ENCODE peak calls at places on chromosomes 1 and 21, in six cellular contexts. U is Kasumi-1; P is EL; C is activated naive CD8-positive, alpha-beta T cell treated with anti-CD3 and anti-CD28 coated beads, Interleukin-2, amount 50 U/mL, for 24 hours; R is H9; E is prostate gland. J is an unnamed sample.

GRCh38 chr1:3453203-3453761 is 1.2 kb upstream of the ARHGEF16 start:
- DNase-seq in U (peak), P (peak), C (peak), R (peak), E (peak), J (peak)

GRCh38 chr1:224213438-224214119 is 30.5 kb downstream of the DEGS1 start:
- DNase-seq in U (no peak), P (no peak), C (no peak), R (peak), E (no peak), J (no peak)

GRCh38 chr1:2088434-2088833 is 38.2 kb downstream of the PRKCZ start:
- DNase-seq in U (no peak), P (peak), C (no peak), R (no peak), E (no peak), J (no peak)

GRCh38 chr1:116374340-116375164 is 1.5 kb downstream of the ATP1A1 start:
- DNase-seq in U (peak), P (no peak), C (no peak), R (peak), E (peak), J (no peak)

GRCh38 chr1:53656062-53656915 is 82.7 kb downstream of the GLIS1 start:
- DNase-seq in U (no peak), P (peak), C (no peak), R (no peak), E (no peak), J (no peak)

GRCh38 chr1:201369209-201369608 is 8.3 kb downstream of the TNNT2 start:
- DNase-seq in U (no peak), P (no peak), C (no peak), R (no peak), E (no peak), J (no peak)

GRCh38 chr1:98388431-98388830 is 273.1 kb upstream of the SNX7 start:
- DNase-seq in U (peak), P (peak), C (no peak), R (no peak), E (no peak), J (peak)

GRCh38 chr1:210689741-210690635 is 361.3 kb downstream of the HHAT start:
- DNase-seq in U (no peak), P (no peak), C (no peak), R (no peak), E (no peak), J (no peak)

GRCh38 chr1:22749919-22750670 is 39.5 kb downstream of the EPHB2 start:
- DNase-seq in U (peak), P (peak), C (peak), R (no peak), E (peak), J (peak)

GRCh38 chr1:201051399-201051798 is 27.9 kb upstream of the KIF21B start:
- DNase-seq in U (no peak), P (no peak), C (peak), R (no peak), E (no peak), J (no peak)

GRCh38 chr1:241675983-241676382 is 23.9 kb downstream of the WDR64 start:
- DNase-seq in U (no peak), P (no peak), C (no peak), R (no peak), E (no peak), J (no peak)

GRCh38 chr1:94298861-94299260 is 61.5 kb upstream of the ARHGAP29 start:
- DNase-seq in U (no peak), P (no peak), C (no peak), R (no peak), E (no peak), J (peak)

GRCh38 chr1:116345830-116346229 is 27.2 kb upstream of the ATP1A1 start:
- DNase-seq in U (no peak), P (no peak), C (no peak), R (peak), E (no peak), J (no peak)

GRCh38 chr21:29078884-29079765 is 5.7 kb upstream of the CCT8 start:
- DNase-seq in U (peak), P (no peak), C (peak), R (no peak), E (no peak), J (peak)

GRCh38 chr1:214384373-214385079 is 103.6 kb downstream of the SMYD2 start:
- DNase-seq in U (no peak), P (no peak), C (no peak), R (no peak), E (no peak), J (no peak)

GRCh38 chr21:32206631-32207030 is 72.2 kb downstream of the MIS18A start:
- DNase-seq in U (no peak), P (no peak), C (no peak), R (no peak), E (no peak), J (no peak)

GRCh38 chr21:24375201-24375600 is 1232.1 kb downstream of the MRPL39 start:
- DNase-seq in U (no peak), P (no peak), C (peak), R (peak), E (no peak), J (no peak)

GRCh38 chr1:52127181-52128175 is 14.4 kb upstream of the ZFYVE9 start:
- DNase-seq in U (peak), P (peak), C (peak), R (no peak), E (peak), J (peak)

GRCh38 chr1:205922314-205922713 is 20.9 kb downstream of the SLC26A9 start:
- DNase-seq in U (no peak), P (no peak), C (no peak), R (peak), E (no peak), J (no peak)

GRCh38 chr1:174996474-174996873 is 3.3 kb upstream of the CACYBP start:
- DNase-seq in U (no peak), P (peak), C (no peak), R (no peak), E (no peak), J (no peak)

GRCh38 chr1:114458208-114458777 is 52.7 kb downstream of the TRIM33 start:
- DNase-seq in U (peak), P (peak), C (no peak), R (no peak), E (no peak), J (peak)

GRCh38 chr21:42939581-42940413 is 14.4 kb upstream of the ERVH48-1 start:
- DNase-seq in U (peak), P (peak), C (no peak), R (no peak), E (peak), J (peak)

GRCh38 chr1:116195077-116195868 is 84.1 kb downstream of the MAB21L3 start:
- DNase-seq in U (no peak), P (no peak), C (no peak), R (no peak), E (no peak), J (no peak)

GRCh38 chr1:171017431-171017830 is 73.3 kb upstream of the FMO3 start:
- DNase-seq in U (no peak), P (no peak), C (no peak), R (no peak), E (no peak), J (no peak)

GRCh38 chr21:37658994-37659458 is 257.2 kb downstream of the KCNJ6 start:
- DNase-seq in U (no peak), P (peak), C (no peak), R (no peak), E (peak), J (no peak)

GRCh38 chr1:109579496-109579895 is 31.1 kb downstream of the GNAI3 start:
- DNase-seq in U (no peak), P (no peak), C (no peak), R (no peak), E (no peak), J (no peak)

GRCh38 chr1:111513410-111514020 is 10.1 kb upstream of the ADORA3 start:
- DNase-seq in U (no peak), P (no peak), C (no peak), R (no peak), E (no peak), J (no peak)

GRCh38 chr21:20570824-20571232 is 427.4 kb upstream of the NCAM2 start:
- DNase-seq in U (no peak), P (no peak), C (no peak), R (peak), E (no peak), J (no peak)

GRCh38 chr1:197989058-197989457 is 71.9 kb downstream of the LHX9 start:
- DNase-seq in U (no peak), P (no peak), C (no peak), R (no peak), E (no peak), J (no peak)

GRCh38 chr1:229027622-229028182 is 243.2 kb upstream of the RAB4A start:
- DNase-seq in U (peak), P (peak), C (peak), R (no peak), E (no peak), J (peak)

GRCh38 chr1:237891979-237892378 is 1.3 kb upstream of the ZP4 start:
- DNase-seq in U (no peak), P (no peak), C (no peak), R (no peak), E (no peak), J (no peak)

GRCh38 chr1:216075339-216075738 is 347.9 kb downstream of the USH2A start:
- DNase-seq in U (no peak), P (peak), C (no peak), R (peak), E (no peak), J (no peak)

GRCh38 chr1:234955107-234955731 is 173.4 kb downstream of the TOMM20 start:
- DNase-seq in U (peak), P (no peak), C (no peak), R (no peak), E (no peak), J (peak)

GRCh38 chr1:236534164-236534651 is 10.4 kb downstream of the LGALS8 start:
- DNase-seq in U (no peak), P (peak), C (peak), R (no peak), E (no peak), J (no peak)

GRCh38 chr1:186093437-186093836 is 281.6 kb downstream of the TPR start:
- DNase-seq in U (no peak), P (peak), C (no peak), R (no peak), E (no peak), J (peak)